ENCODE peak calls at places on chromosomes 4 and X, in five cellular contexts. O, N, K, F and A are unnamed samples.

GRCh38 chr4:118941799-118942198 is 53.1 kb downstream of the SYNPO2 start:
- DNase-seq in O (no peak), N (no peak), K (no peak), F (no peak), A (no peak)

GRCh38 chrX:97639526-97639925 is 755.8 kb downstream of the RPA4 start:
- DNase-seq in O (no peak), N (no peak), K (peak; percentile 88), F (no peak), A (no peak)

GRCh38 chr4:1058997-1059665 is 47.7 kb downstream of the FGFRL1 start:
- DNase-seq in O (no peak), N (no peak), K (peak; percentile 49), F (no peak), A (no peak)

GRCh38 chr4:5890063-5890727 is 2.7 kb downstream of the CRMP1 start:
- DNase-seq in O (no peak), N (peak; percentile 27), K (peak; percentile 96), F (no peak), A (no peak)

GRCh38 chr4:122988696-122989095 is 66.3 kb upstream of the NUDT6 start:
- DNase-seq in O (no peak), N (no peak), K (no peak), F (no peak), A (no peak)

GRCh38 chrX:96373047-96373355 is 311.6 kb upstream of the DIAPH2 start:
- DNase-seq in O (no peak), N (no peak), K (no peak), F (no peak), A (no peak)

GRCh38 chrX:153606503-153606902 is 7.6 kb upstream of the CCNQ start:
- DNase-seq in O (no peak), N (no peak), K (no peak), F (no peak), A (no peak)

GRCh38 chrX:31679861-31680260 is 608.0 kb upstream of the FTHL17 start:
- DNase-seq in O (no peak), N (no peak), K (no peak), F (no peak), A (no peak)

GRCh38 chr4:4574792-4575191 is 32.9 kb upstream of the STX18 start:
- DNase-seq in O (peak; percentile 73), N (peak; percentile 76), K (peak; percentile 69), F (peak; percentile 87), A (peak; percentile 63)

GRCh38 chr4:139537292-139537691 is 18.7 kb downstream of the SETD7 start:
- DNase-seq in O (no peak), N (no peak), K (no peak), F (no peak), A (no peak)

GRCh38 chrX:139203681-139204575 is 326.6 kb upstream of the F9 start:
- DNase-seq in O (peak; percentile 29), N (peak; percentile 31), K (peak; percentile 70), F (peak; percentile 33), A (peak; percentile 9)

GRCh38 chrX:21885568-21885967 is 29.8 kb downstream of the YY2 start:
- DNase-seq in O (no peak), N (no peak), K (no peak), F (no peak), A (no peak)

GRCh38 chrX:149455934-149456333 is 49.2 kb downstream of the IDS start:
- DNase-seq in O (no peak), N (no peak), K (no peak), F (no peak), A (no peak)

GRCh38 chrX:41145920-41146608 is 60.8 kb downstream of the USP9X start:
- DNase-seq in O (no peak), N (no peak), K (no peak), F (no peak), A (no peak)

GRCh38 chrX:111869639-111870034 is 6.3 kb upstream of the TRPC5OS start:
- DNase-seq in O (no peak), N (peak; percentile 22), K (peak; percentile 84), F (no peak), A (peak; percentile 21)

GRCh38 chr4:94506822-94507221 is 55.1 kb downstream of the PDLIM5 start:
- DNase-seq in O (no peak), N (no peak), K (no peak), F (no peak), A (no peak)

GRCh38 chrX:155745792-155746191 is 133.0 kb upstream of the TMLHE start:
- DNase-seq in O (peak; percentile 22), N (peak; percentile 61), K (no peak), F (peak; percentile 29), A (peak; percentile 65)

GRCh38 chr4:42627887-42628646 is 28.8 kb downstream of the ATP8A1 start:
- DNase-seq in O (peak; percentile 51), N (peak; percentile 67), K (no peak), F (peak; percentile 88), A (peak; percentile 19)

GRCh38 chrX:926070-926469 is 286.4 kb downstream of the CRLF2 start:
- DNase-seq in O (no peak), N (no peak), K (no peak), F (no peak), A (no peak)

GRCh38 chr4:13640149-13640671 is 12.7 kb upstream of the BOD1L1 start:
- DNase-seq in O (no peak), N (no peak), K (peak; percentile 76), F (no peak), A (no peak)

GRCh38 chrX:80876877-80877276 is 67.2 kb upstream of the BRWD3 start:
- DNase-seq in O (no peak), N (no peak), K (no peak), F (no peak), A (no peak)

GRCh38 chr4:628346-628745 is 3.0 kb downstream of the PDE6B start:
- DNase-seq in O (no peak), N (no peak), K (no peak), F (no peak), A (no peak)

GRCh38 chrX:23838953-23839352 is 56.0 kb downstream of the SAT1 start:
- DNase-seq in O (no peak), N (no peak), K (no peak), F (no peak), A (no peak)

GRCh38 chr4:57043304-57044251 is 64.9 kb downstream of the POLR2B start:
- DNase-seq in O (no peak), N (peak; percentile 50), K (no peak), F (peak; percentile 51), A (no peak)

GRCh38 chr4:184342167-184342856 is 124.6 kb upstream of the ENPP6 start:
- DNase-seq in O (no peak), N (no peak), K (no peak), F (no peak), A (no peak)

GRCh38 chrX:74450803-74451449 is 29.6 kb downstream of the SLC16A2 start:
- DNase-seq in O (no peak), N (no peak), K (no peak), F (no peak), A (no peak)
- H3K4me1 ChIP-seq in O (no peaks in the 10 kb centered on the region), N (no peaks in the 10 kb centered on the region), K (no peaks in the 10 kb centered on the region), F (no peaks in the 10 kb centered on the region), A (no peaks in the 10 kb centered on the region)

GRCh38 chr4:86959588-86960500 is 25.0 kb downstream of the AFF1 start:
- DNase-seq in O (no peak), N (no peak), K (peak; percentile 89), F (no peak), A (peak; percentile 44)

GRCh38 chr4:86960557-86960959 is 25.7 kb downstream of the AFF1 start:
- DNase-seq in O (no peak), N (no peak), K (peak; percentile 58), F (no peak), A (no peak)

GRCh38 chr4:86961605-86962295 is 26.9 kb downstream of the AFF1 start:
- DNase-seq in O (no peak), N (no peak), K (no peak), F (no peak), A (no peak)

GRCh38 chr4:86963697-86964096 is 28.9 kb downstream of the AFF1 start:
- DNase-seq in O (no peak), N (no peak), K (no peak), F (no peak), A (no peak)

GRCh38 chr4:86961103-86961502 is 26.3 kb downstream of the AFF1 start:
- DNase-seq in O (no peak), N (no peak), K (no peak), F (no peak), A (no peak)
- H3K4me1 ChIP-seq in O (peaks cover 6% of the 10 kb centered on the region), N (peaks cover 5% of the 10 kb centered on the region), K (peaks cover 38% of the 10 kb centered on the region), F (peaks cover 18% of the 10 kb centered on the region), A (peaks cover 44% of the 10 kb centered on the region)

DNA sequence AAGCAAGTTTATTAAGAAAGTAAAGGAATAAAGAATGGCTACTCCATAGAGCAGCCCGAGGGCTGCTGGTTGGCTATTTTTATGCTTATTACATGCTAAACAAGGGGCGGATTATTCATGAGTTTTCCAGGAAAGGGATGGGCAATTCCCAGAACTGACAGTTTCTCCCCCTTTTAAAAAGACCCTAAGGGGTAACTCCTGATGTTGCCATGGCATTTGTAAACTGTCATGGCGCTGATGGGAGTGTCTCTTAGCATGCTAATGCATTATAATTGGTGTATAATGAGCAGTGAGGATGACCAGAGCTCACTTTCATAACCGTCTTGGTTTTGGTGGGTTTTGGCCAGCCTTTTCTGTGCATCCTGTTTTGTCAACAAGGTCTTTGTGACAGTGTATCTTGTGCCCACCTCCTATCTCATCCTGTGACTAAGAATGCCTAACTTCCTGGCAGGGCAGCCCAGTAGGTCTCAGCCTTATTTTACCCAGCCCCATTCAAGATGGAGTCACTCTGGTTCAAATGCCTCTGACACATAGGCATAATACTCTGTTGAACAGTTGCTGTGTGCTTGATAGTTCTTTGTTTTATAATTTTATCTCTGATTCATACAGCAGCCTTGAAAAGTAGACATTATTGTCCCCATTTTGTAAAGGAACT is 25.8 kb downstream of the GAB1 start:
- DNase-seq in O (no peak), N (no peak), K (no peak), F (no peak), A (no peak)
- H3K4me1 ChIP-seq in O (peaks cover 39% of the 10 kb centered on the region), N (peaks cover 23% of the 10 kb centered on the region), K (peaks cover 3% of the 10 kb centered on the region), F (peaks cover 45% of the 10 kb centered on the region), A (peaks cover 4% of the 10 kb centered on the region)

GRCh38 chrX:15680401-15680800 is 15.8 kb upstream of the CLTRN start:
- DNase-seq in O (no peak), N (no peak), K (no peak), F (no peak), A (no peak)
- H3K4me1 ChIP-seq in O (no peaks in the 10 kb centered on the region), N (no peaks in the 10 kb centered on the region), K (no peaks in the 10 kb centered on the region), F (peaks cover 7% of the 10 kb centered on the region), A (peaks cover 8% of the 10 kb centered on the region)

GRCh38 chr4:53015681-53016080 is 153.6 kb downstream of the RASL11B start:
- DNase-seq in O (no peak), N (peak; percentile 66), K (peak; percentile 74), F (peak; percentile 36), A (no peak)

GRCh38 chr4:53013873-53014272 is 151.8 kb downstream of the RASL11B start:
- DNase-seq in O (no peak), N (no peak), K (no peak), F (no peak), A (no peak)

GRCh38 chr4:53014368-53014767 is 152.3 kb downstream of the RASL11B start:
- DNase-seq in O (no peak), N (no peak), K (no peak), F (no peak), A (peak; percentile 44)

GRCh38 chr4:53014881-53015280 is 152.8 kb downstream of the RASL11B start:
- DNase-seq in O (no peak), N (no peak), K (no peak), F (no peak), A (no peak)

GRCh38 chr4:53016099-53016498 is 154.0 kb downstream of the RASL11B start:
- DNase-seq in O (no peak), N (no peak), K (no peak), F (no peak), A (no peak)
- H3K4me1 ChIP-seq in O (peaks cover 5% of the 10 kb centered on the region), N (peaks cover 56% of the 10 kb centered on the region), K (no peaks in the 10 kb centered on the region), F (peaks cover 19% of the 10 kb centered on the region), A (peaks cover 21% of the 10 kb centered on the region)

GRCh38 chr4:87916636-87917035 is 58.9 kb upstream of the SPP1 start:
- DNase-seq in O (no peak), N (no peak), K (peak; percentile 76), F (no peak), A (no peak)
- H3K4me1 ChIP-seq in O (no peaks in the 10 kb centered on the region), N (peaks cover under 1% of the 10 kb centered on the region), K (peaks cover 12% of the 10 kb centered on the region), F (peaks cover 4% of the 10 kb centered on the region), A (no peaks in the 10 kb centered on the region)